ENCODE peak calls at places on chromosome 19, in seven cellular contexts. M, Z, O, Y, U, K and R are unnamed samples.

GRCh38 chr19:42657551-42657950 is 62.8 kb upstream of the CEACAM8 start:
- DNase-seq in M (peak), O (no peak), Z (no peak), K (no peak), Y (no peak), U (no peak), R (no peak)

GRCh38 chr19:22286151-22286810 is at the start of gene ZNF729:
- DNase-seq in M (no peak), O (peak), Z (no peak), K (no peak), Y (no peak), U (peak), R (no peak)

GRCh38 chr19:46962030-46962570 is 57.5 kb upstream of the NPAS1 start:
- DNase-seq in K (no peak), Z (no peak), O (no peak), M (no peak), U (no peak), Y (no peak), R (no peak)

GRCh38 chr19:33039108-33039599 is 25.5 kb downstream of the RHPN2 start:
- DNase-seq in Y (no peak), Z (no peak), M (no peak), O (no peak), K (no peak), U (no peak), R (no peak)

GRCh38 chr19:57888494-57889231 is at the start of gene ZNF814:
- DNase-seq in Y (peak), Z (peak), K (peak), M (peak), O (peak), U (peak), R (peak)

GRCh38 chr19:15562861-15563260 is 52.2 kb upstream of the CYP4F8 start:
- DNase-seq in M (no peak), O (no peak), U (no peak), Z (no peak), Y (peak), K (no peak), R (no peak)

GRCh38 chr19:35346193-35347052 is 1.3 kb upstream of the FFAR1 start:
- DNase-seq in Y (no peak), Z (peak), O (no peak), K (no peak), M (no peak), U (no peak), R (peak)

GRCh38 chr19:45508931-45509691 is 1.8 kb downstream of the VASP start:
- DNase-seq in U (peak), K (peak), Z (no peak), M (peak), O (peak), Y (peak), R (no peak)

GRCh38 chr19:55370305-55370988 is at the start of gene IL11:
- DNase-seq in U (peak), Z (no peak), Y (no peak), O (no peak), M (no peak), K (no peak), R (no peak)

GRCh38 chr19:37484406-37485115 is 15.4 kb downstream of the ZNF570 start:
- DNase-seq in O (no peak), Y (no peak), M (no peak), Z (no peak), U (no peak), K (no peak), R (no peak)

GRCh38 chr19:51196181-51196580 is 28.7 kb upstream of the CD33 start:
- DNase-seq in M (no peak), Z (no peak), Y (no peak), K (no peak), U (no peak), O (no peak), R (no peak)

GRCh38 chr19:7492142-7493055 is 3.6 kb upstream of the PEX11G start:
- DNase-seq in Y (no peak), K (no peak), U (no peak), O (no peak), M (no peak), Z (peak), R (no peak)

GRCh38 chr19:47047931-47048399 is 459 bp downstream of the TMEM160 start:
- DNase-seq in M (peak), O (peak), Z (peak), K (peak), U (peak), Y (peak), R (peak)

GRCh38 chr19:12790628-12791344 is 500 bp upstream of the JUNB start:
- DNase-seq in M (no peak), O (no peak), U (no peak), Y (no peak), Z (no peak), K (no peak), R (no peak)

GRCh38 chr19:45223879-45224278 is 21.3 kb downstream of the EXOC3L2 start:
- DNase-seq in O (no peak), Z (no peak), K (no peak), M (no peak), Y (no peak), U (no peak), R (no peak)

GRCh38 chr19:31513841-31514240 is 164.6 kb upstream of the TSHZ3 start:
- DNase-seq in Y (no peak), U (no peak), O (no peak), K (no peak), Z (no peak), M (no peak), R (no peak)

GRCh38 chr19:7976461-7976860 is 29.0 kb downstream of the ELAVL1 start:
- DNase-seq in K (no peak), M (no peak), Z (no peak), O (no peak), Y (no peak), U (no peak), R (no peak)

GRCh38 chr19:19040417-19040816 is 7.0 kb downstream of the ARMC6 start:
- DNase-seq in Z (no peak), Y (peak), O (no peak), K (no peak), U (no peak), M (peak), R (no peak)

GRCh38 chr19:41541990-41542584 is 33.9 kb upstream of the CEACAM21 start:
- DNase-seq in O (peak), K (peak), M (no peak), Y (no peak), U (peak), Z (peak), R (peak)